ENCODE peak calls at places on chromosomes 6 and 20, in six cellular contexts. L, E, M, W, I and T are unnamed samples.

GRCh38 chr6:92495246-92495645 is 924.1 kb downstream of the EPHA7 start:
- DNase-seq in M (no peak), W (no peak), I (no peak), E (no peak), L (no peak), T (no peak)

GRCh38 chr6:143482593-143482992 is 28.9 kb downstream of the FUCA2 start:
- DNase-seq in M (no peak), W (no peak), I (no peak), E (no peak), L (no peak), T (no peak)

GRCh38 chr6:133183691-133184090 is 57.5 kb upstream of the EYA4 start:
- DNase-seq in I (no peak), E (no peak), M (no peak), W (no peak), L (no peak), T (no peak)

GRCh38 chr20:7775072-7775471 is 165.2 kb downstream of the HAO1 start:
- DNase-seq in E (no peak), W (no peak), I (no peak), M (no peak), L (no peak), T (no peak)

GRCh38 chr20:33589059-33589458 is 73.1 kb upstream of the C20orf144 start:
- DNase-seq in E (no peak), M (no peak), W (no peak), L (no peak), I (no peak), T (no peak)

GRCh38 chr6:134299236-134299635 is 18.7 kb downstream of the SGK1 start:
- DNase-seq in W (no peak), E (no peak), L (no peak), M (no peak), I (no peak), T (no peak)

GRCh38 chr6:21752054-21752811 is 158.7 kb downstream of the SOX4 start:
- DNase-seq in L (no peak), I (no peak), M (no peak), E (no peak), W (no peak), T (no peak)

GRCh38 chr6:85802162-85802561 is 159.5 kb upstream of the SYNCRIP start:
- DNase-seq in M (no peak), L (no peak), I (no peak), W (no peak), E (no peak), T (no peak)

GRCh38 chr6:141463237-141463977 is 669.3 kb upstream of the GJE1 start:
- DNase-seq in W (no peak), L (no peak), E (no peak), I (no peak), M (no peak), T (no peak)

GRCh38 chr6:84348801-84349200 is 121.4 kb upstream of the CEP162 start:
- DNase-seq in L (no peak), W (no peak), E (no peak), M (no peak), I (no peak), T (no peak)

GRCh38 chr20:17571153-17571527 is 1.3 kb downstream of the DSTN start:
- DNase-seq in W (no peak), I (no peak), M (no peak), L (no peak), E (no peak), T (no peak)

GRCh38 chr20:63766695-63767426 is 27.3 kb downstream of the SLC2A4RG start:
- DNase-seq in M (no peak), L (no peak), E (no peak), I (no peak), W (no peak), T (no peak)

GRCh38 chr20:20317195-20318113 is 50.5 kb upstream of the INSM1 start:
- DNase-seq in W (no peak), L (no peak), M (no peak), E (no peak), I (no peak), T (no peak)

GRCh38 chr6:68967549-68968300 is 332.6 kb downstream of the ADGRB3 start:
- DNase-seq in E (peak; percentile 90), L (peak; percentile 19), M (peak; percentile 49), I (peak; percentile 87), W (peak; percentile 27), T (peak; percentile 45)

GRCh38 chr20:58638467-58639181 is 12.5 kb upstream of the STX16 start:
- DNase-seq in E (no peak), M (peak; percentile 17), W (no peak), L (no peak), I (no peak), T (no peak)

GRCh38 chr6:158895661-158896060 is 76.5 kb upstream of the EZR start:
- DNase-seq in E (no peak), M (no peak), I (no peak), L (no peak), W (no peak), T (no peak)

GRCh38 chr20:46803446-46804020 is 91.1 kb upstream of the EYA2 start:
- DNase-seq in M (no peak), I (no peak), W (no peak), E (no peak), L (no peak), T (no peak)

GRCh38 chr20:57432874-57433491 is 41.8 kb downstream of the RBM38 start:
- DNase-seq in W (no peak), I (no peak), M (no peak), E (no peak), L (peak; percentile 62), T (no peak)

GRCh38 chr20:58584881-58585752 is 66.0 kb upstream of the STX16 start:
- DNase-seq in I (peak; percentile 38), L (no peak), M (peak; percentile 23), E (peak; percentile 25), W (no peak), T (no peak)

GRCh38 chr20:9966966-9967365 is 67.8 kb upstream of the ANKEF1 start:
- DNase-seq in L (no peak), M (no peak), W (no peak), I (no peak), E (peak; percentile 50), T (no peak)

GRCh38 chr6:157549468-157549745 is 168.4 kb downstream of the ZDHHC14 start:
- DNase-seq in M (no peak), W (no peak), L (no peak), I (peak; percentile 5), E (no peak), T (no peak)

GRCh38 chr6:129590408-129591022 is 119.5 kb downstream of the ARHGAP18 start:
- DNase-seq in E (no peak), W (no peak), I (no peak), M (no peak), L (no peak), T (no peak)

GRCh38 chr6:33123732-33124524 is 48.1 kb downstream of the HLA-DPB1 start:
- DNase-seq in E (peak; percentile 89), M (no peak), I (peak; percentile 72), L (no peak), W (no peak), T (no peak)

DNA sequence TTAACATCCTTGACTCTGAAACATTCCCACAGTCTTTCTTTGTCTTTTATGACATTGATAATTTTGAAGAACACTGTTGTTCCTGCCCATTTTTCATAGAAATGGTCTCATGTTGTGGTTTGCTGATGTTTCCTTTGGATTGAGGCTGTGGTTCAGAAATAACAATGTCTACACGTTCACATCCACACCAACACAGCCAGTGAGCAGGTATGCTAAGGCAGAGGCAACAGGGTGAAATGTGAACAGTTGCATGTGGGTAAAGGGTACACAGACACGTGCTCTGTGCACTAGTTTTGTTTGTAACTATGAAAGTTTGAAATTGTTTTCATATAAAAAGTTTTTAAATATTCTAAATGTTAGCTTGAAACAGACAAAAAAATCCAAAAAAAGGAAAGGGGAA is 78.4 kb downstream of the GINS1 start:
- DNase-seq in M (no peak), I (no peak), E (no peak), W (no peak), L (no peak), T (no peak)
- H3K27ac ChIP-seq in M (no peak overlapping the region), I (no peak overlapping the region), E (no peak overlapping the region), W (no peak overlapping the region), L (no peak overlapping the region), T (no peak overlapping the region)

DNA sequence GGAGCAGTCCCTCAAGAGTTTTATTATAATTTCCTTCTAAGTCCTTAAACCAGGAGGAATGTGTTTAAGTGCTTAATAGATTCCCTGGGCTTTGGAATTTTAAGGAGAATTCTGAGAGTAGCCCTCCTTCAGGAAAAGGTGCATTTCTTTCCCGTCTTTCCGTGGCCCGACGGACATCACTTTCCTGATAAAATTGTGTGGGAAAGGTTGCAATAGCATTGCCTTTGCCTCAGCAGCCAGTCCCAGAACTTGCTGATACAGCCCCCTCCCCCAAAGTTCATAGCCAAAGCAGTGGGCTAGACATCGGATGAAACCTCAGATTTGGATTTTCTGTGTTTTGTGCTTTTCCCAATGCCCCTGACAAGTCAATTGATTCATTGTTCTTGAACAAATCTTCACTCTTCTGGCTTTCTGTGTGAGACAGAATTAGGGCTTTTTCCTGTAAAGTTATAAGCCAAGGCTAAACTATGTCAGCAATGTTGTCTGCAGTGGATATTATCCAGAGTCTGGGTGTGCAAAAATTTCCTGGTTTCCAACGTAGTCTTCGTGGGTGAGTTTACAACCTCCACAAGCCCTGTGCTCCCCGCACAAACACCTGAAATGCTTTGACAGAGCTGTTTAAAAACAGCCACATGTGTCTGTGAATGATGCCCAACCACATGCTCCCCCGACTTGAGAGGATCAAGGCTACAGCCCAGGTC is 1.0 kb upstream of the SMOC2 start:
- DNase-seq in L (no peak), W (no peak), M (no peak), I (no peak), E (no peak), T (no peak)
- H3K4me3 ChIP-seq in L (peak overlapping the region; percentile 72), W (no peak overlapping the region), M (no peak overlapping the region), I (no peak overlapping the region), E (peak overlapping the region; percentile 68), T (no peak overlapping the region)

DNA sequence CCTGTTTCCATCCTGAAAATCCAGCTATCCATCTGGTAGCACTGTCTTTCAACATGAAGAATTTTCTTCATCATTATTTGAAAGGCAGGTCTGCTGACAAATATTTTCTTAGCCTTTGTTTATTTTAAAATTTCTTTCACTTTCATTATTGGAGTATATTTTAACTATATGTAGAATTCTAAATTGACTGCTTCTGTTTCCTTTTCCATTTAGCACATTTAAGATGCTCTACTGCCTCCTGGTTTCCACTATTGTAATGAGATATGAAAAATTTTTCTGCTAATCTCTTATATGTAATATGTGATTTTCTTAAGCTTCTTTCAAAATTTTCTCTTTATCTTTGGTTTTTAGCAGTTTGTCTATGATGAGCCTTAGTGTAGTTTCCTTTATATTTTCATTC is 97.3 kb downstream of the TBC1D32 start:
- DNase-seq in W (no peak), L (no peak), E (no peak), M (no peak), I (no peak), T (no peak)
- H3K27ac ChIP-seq in W (no peak overlapping the region), L (no peak overlapping the region), E (no peak overlapping the region), M (no peak overlapping the region), I (no peak overlapping the region), T (no peak overlapping the region)

GRCh38 chr6:71410681-71411080 is 122.1 kb downstream of the OGFRL1 start:
- DNase-seq in W (no peak), M (no peak), I (no peak), E (no peak), L (no peak), T (no peak)
- H3K4me3 ChIP-seq in W (no peak overlapping the region), M (peak overlapping the region; percentile 11), I (no peak overlapping the region), E (no peak overlapping the region), L (no peak overlapping the region), T (no peak overlapping the region)